ENCODE peak calls at places on chromosomes 4 and X, in four cellular contexts. One of them, this sample, is unnamed.

GRCh38 chr4:153785830-153786721 is 2.8 kb downstream of the SFRP2 start:
- DNase-seq in cardiac muscle cell: peak
- DNase-seq in body of pancreas: no peak
- DNase-seq in fibroblast of lung: peak
- DNase-seq in this sample: no peak

GRCh38 chrX:151896734-151897474 is 15.8 kb upstream of the MAGEA4 start:
- DNase-seq in cardiac muscle cell: peak
- DNase-seq in body of pancreas: no peak
- DNase-seq in fibroblast of lung: peak
- DNase-seq in this sample: no peak

GRCh38 chrX:20217279-20217678 is 49.4 kb downstream of the RPS6KA3 start:
- DNase-seq in cardiac muscle cell: peak
- DNase-seq in body of pancreas: no peak
- DNase-seq in fibroblast of lung: peak
- DNase-seq in this sample: no peak

GRCh38 chr4:85149656-85150055 is 183.2 kb upstream of the WDFY3 start:
- DNase-seq in cardiac muscle cell: peak
- DNase-seq in body of pancreas: no peak
- DNase-seq in fibroblast of lung: peak
- DNase-seq in this sample: no peak

GRCh38 chr4:13306356-13306755 is 177.8 kb downstream of the RAB28 start:
- DNase-seq in cardiac muscle cell: no peak
- DNase-seq in body of pancreas: no peak
- DNase-seq in fibroblast of lung: peak
- DNase-seq in this sample: no peak

GRCh38 chr4:17688011-17688441 is 73.6 kb downstream of the MED28 start:
- DNase-seq in cardiac muscle cell: no peak
- DNase-seq in body of pancreas: no peak
- DNase-seq in fibroblast of lung: peak
- DNase-seq in this sample: no peak

GRCh38 chrX:56233682-56234081 is 1.5 kb downstream of the KLF8 start:
- DNase-seq in cardiac muscle cell: peak
- DNase-seq in body of pancreas: peak
- DNase-seq in fibroblast of lung: peak
- DNase-seq in this sample: peak

GRCh38 chrX:54496517-54496852 is 451 bp upstream of the FGD1 start:
- DNase-seq in cardiac muscle cell: no peak
- DNase-seq in body of pancreas: no peak
- DNase-seq in fibroblast of lung: no peak
- DNase-seq in this sample: no peak

GRCh38 chrX:131626681-131627296 is 82.9 kb downstream of the OR13H1 start:
- DNase-seq in cardiac muscle cell: peak
- DNase-seq in body of pancreas: no peak
- DNase-seq in fibroblast of lung: peak
- DNase-seq in this sample: no peak

GRCh38 chr4:181674315-181674714 is 568.9 kb upstream of the TENM3 start:
- DNase-seq in cardiac muscle cell: peak
- DNase-seq in body of pancreas: no peak
- DNase-seq in fibroblast of lung: peak
- DNase-seq in this sample: no peak

GRCh38 chr4:8540586-8540985 is 39.6 kb upstream of the GPR78 start:
- DNase-seq in cardiac muscle cell: no peak
- DNase-seq in body of pancreas: no peak
- DNase-seq in fibroblast of lung: no peak
- DNase-seq in this sample: peak

GRCh38 chr4:3660928-3661515 is 105.2 kb upstream of the ADRA2C start:
- DNase-seq in cardiac muscle cell: no peak
- DNase-seq in body of pancreas: no peak
- DNase-seq in fibroblast of lung: no peak
- DNase-seq in this sample: no peak

GRCh38 chr4:83138979-83139378 is 24.4 kb upstream of the PLAC8 start:
- DNase-seq in cardiac muscle cell: no peak
- DNase-seq in body of pancreas: no peak
- DNase-seq in fibroblast of lung: no peak
- DNase-seq in this sample: no peak

GRCh38 chr4:139833131-139833930 is 167.7 kb downstream of the MGST2 start:
- DNase-seq in cardiac muscle cell: no peak
- DNase-seq in body of pancreas: no peak
- DNase-seq in fibroblast of lung: no peak
- DNase-seq in this sample: no peak

GRCh38 chrX:41923925-41924693 is 755 bp upstream of the CASK start:
- DNase-seq in cardiac muscle cell: peak
- DNase-seq in body of pancreas: peak
- DNase-seq in fibroblast of lung: peak
- DNase-seq in this sample: no peak

GRCh38 chr4:139728840-139729239 is 63.2 kb downstream of the MGST2 start:
- DNase-seq in cardiac muscle cell: no peak
- DNase-seq in body of pancreas: peak
- DNase-seq in fibroblast of lung: no peak
- DNase-seq in this sample: no peak

GRCh38 chr4:159105063-159105414 is 2.2 kb downstream of the RAPGEF2 start:
- DNase-seq in cardiac muscle cell: no peak
- DNase-seq in body of pancreas: no peak
- DNase-seq in fibroblast of lung: peak
- DNase-seq in this sample: no peak

GRCh38 chrX:150509703-150510102 is 58.7 kb upstream of the MTM1 start:
- DNase-seq in cardiac muscle cell: no peak
- DNase-seq in body of pancreas: peak
- DNase-seq in fibroblast of lung: no peak
- DNase-seq in this sample: no peak

GRCh38 chrX:151870603-151871002 is 42.1 kb upstream of the MAGEA4 start:
- DNase-seq in cardiac muscle cell: peak
- DNase-seq in body of pancreas: no peak
- DNase-seq in fibroblast of lung: peak
- DNase-seq in this sample: no peak

GRCh38 chr4:184798504-184798903 is 27.3 kb downstream of the ACSL1 start:
- DNase-seq in cardiac muscle cell: no peak
- DNase-seq in body of pancreas: no peak
- DNase-seq in fibroblast of lung: no peak
- DNase-seq in this sample: no peak

GRCh38 chr4:129829373-129829772 is 733.4 kb downstream of the C4orf33 start:
- DNase-seq in cardiac muscle cell: no peak
- DNase-seq in body of pancreas: no peak
- DNase-seq in fibroblast of lung: no peak
- DNase-seq in this sample: no peak

GRCh38 chrX:110087485-110088356 is 84.8 kb downstream of the TMEM164 start:
- DNase-seq in cardiac muscle cell: peak
- DNase-seq in body of pancreas: no peak
- DNase-seq in fibroblast of lung: peak
- DNase-seq in this sample: no peak

GRCh38 chrX:152907084-152907651 is 9.3 kb downstream of the ZNF185 start:
- DNase-seq in cardiac muscle cell: peak
- DNase-seq in body of pancreas: no peak
- DNase-seq in fibroblast of lung: peak
- DNase-seq in this sample: no peak

GRCh38 chr4:4582653-4583052 is 40.8 kb upstream of the STX18 start:
- DNase-seq in cardiac muscle cell: no peak
- DNase-seq in body of pancreas: no peak
- DNase-seq in fibroblast of lung: no peak
- DNase-seq in this sample: no peak

GRCh38 chrX:30039768-30040167 is 175.6 kb upstream of the MAGEB2 start:
- DNase-seq in cardiac muscle cell: peak
- DNase-seq in body of pancreas: no peak
- DNase-seq in fibroblast of lung: peak
- DNase-seq in this sample: no peak

GRCh38 chrX:46642145-46642544 is 68.6 kb downstream of the CHST7 start:
- DNase-seq in cardiac muscle cell: peak
- DNase-seq in body of pancreas: no peak
- DNase-seq in fibroblast of lung: no peak
- DNase-seq in this sample: no peak

GRCh38 chrX:11461181-11462001 is 168.2 kb downstream of the AMELX start:
- DNase-seq in cardiac muscle cell: peak
- DNase-seq in body of pancreas: no peak
- DNase-seq in fibroblast of lung: peak
- DNase-seq in this sample: no peak

GRCh38 chr4:5247735-5248134 is 196.5 kb downstream of the STK32B start:
- DNase-seq in cardiac muscle cell: no peak
- DNase-seq in body of pancreas: no peak
- DNase-seq in fibroblast of lung: no peak
- DNase-seq in this sample: no peak

GRCh38 chr4:185143596-185143969 is 517 bp downstream of the SLC25A4 start:
- DNase-seq in cardiac muscle cell: peak
- DNase-seq in body of pancreas: peak
- DNase-seq in fibroblast of lung: peak
- DNase-seq in this sample: peak

GRCh38 chr4:54226399-54227260 is 2.5 kb upstream of the PDGFRA start:
- DNase-seq in cardiac muscle cell: peak
- DNase-seq in body of pancreas: peak
- DNase-seq in fibroblast of lung: peak
- DNase-seq in this sample: peak

GRCh38 chr4:70583952-70584834 is 7.9 kb upstream of the AMBN start:
- DNase-seq in cardiac muscle cell: no peak
- DNase-seq in body of pancreas: peak
- DNase-seq in fibroblast of lung: no peak
- DNase-seq in this sample: no peak

GRCh38 chr4:71752383-71753042 is 31.4 kb downstream of the GC start:
- DNase-seq in cardiac muscle cell: no peak
- DNase-seq in body of pancreas: no peak
- DNase-seq in fibroblast of lung: no peak
- DNase-seq in this sample: no peak
- H3K27ac ChIP-seq in cardiac muscle cell: no peak
- H3K27ac ChIP-seq in body of pancreas: no peak
- H3K27ac ChIP-seq in fibroblast of lung: no peak
- H3K27ac ChIP-seq in this sample: no peak

GRCh38 chr4:73376251-73376650 is 27.8 kb upstream of the ALB start:
- DNase-seq in cardiac muscle cell: no peak
- DNase-seq in body of pancreas: no peak
- DNase-seq in fibroblast of lung: no peak
- DNase-seq in this sample: no peak
- H3K27ac ChIP-seq in cardiac muscle cell: no peak
- H3K27ac ChIP-seq in body of pancreas: no peak
- H3K27ac ChIP-seq in fibroblast of lung: no peak
- H3K27ac ChIP-seq in this sample: no peak

DNA sequence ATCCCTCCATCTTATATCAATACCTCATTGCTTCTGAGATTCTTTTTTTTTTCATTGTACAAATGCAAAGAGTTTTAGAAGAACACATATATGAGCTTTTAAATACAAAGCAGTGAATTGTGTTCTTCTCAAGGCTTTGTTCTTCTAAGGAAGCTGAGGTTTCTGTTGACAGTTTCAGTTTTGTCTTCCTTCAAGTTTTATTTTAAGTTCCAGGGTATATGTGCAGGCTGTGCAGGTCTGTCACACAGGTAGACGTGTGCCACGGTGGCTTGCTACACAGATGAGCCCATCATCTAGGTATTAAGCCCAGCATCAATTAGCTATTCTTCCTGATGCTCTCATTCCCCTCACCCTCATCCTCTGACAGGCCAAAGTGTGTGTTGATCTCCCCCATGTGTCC is 201.2 kb upstream of the DIPK2B start:
- DNase-seq in cardiac muscle cell: no peak
- DNase-seq in body of pancreas: no peak
- DNase-seq in fibroblast of lung: no peak
- DNase-seq in this sample: no peak
- H3K27ac ChIP-seq in cardiac muscle cell: no peak
- H3K27ac ChIP-seq in body of pancreas: no peak
- H3K27ac ChIP-seq in fibroblast of lung: no peak
- H3K27ac ChIP-seq in this sample: no peak

DNA sequence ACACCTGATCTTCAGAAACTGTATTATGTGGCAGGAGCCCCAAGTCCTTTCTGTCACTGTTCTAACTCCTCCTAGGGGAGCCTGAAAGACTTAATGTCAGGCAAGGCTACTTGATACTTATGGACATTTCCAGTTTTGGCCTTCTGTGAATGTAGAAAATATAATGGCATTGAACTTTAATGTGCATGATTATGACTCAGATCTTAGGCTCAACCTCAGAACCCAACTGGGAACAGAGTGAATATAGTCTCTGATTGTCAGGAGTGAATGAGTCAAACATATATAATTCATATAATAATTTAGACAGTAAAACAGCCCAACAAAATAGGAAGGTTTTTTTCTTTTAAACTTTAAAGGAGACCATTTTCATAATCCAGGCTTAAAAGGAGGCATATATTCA is 297.9 kb downstream of the ANKRD50 start:
- DNase-seq in cardiac muscle cell: peak
- DNase-seq in body of pancreas: no peak
- DNase-seq in fibroblast of lung: peak
- DNase-seq in this sample: no peak
- H3K27ac ChIP-seq in cardiac muscle cell: no peak
- H3K27ac ChIP-seq in body of pancreas: no peak
- H3K27ac ChIP-seq in fibroblast of lung: no peak
- H3K27ac ChIP-seq in this sample: no peak

DNA sequence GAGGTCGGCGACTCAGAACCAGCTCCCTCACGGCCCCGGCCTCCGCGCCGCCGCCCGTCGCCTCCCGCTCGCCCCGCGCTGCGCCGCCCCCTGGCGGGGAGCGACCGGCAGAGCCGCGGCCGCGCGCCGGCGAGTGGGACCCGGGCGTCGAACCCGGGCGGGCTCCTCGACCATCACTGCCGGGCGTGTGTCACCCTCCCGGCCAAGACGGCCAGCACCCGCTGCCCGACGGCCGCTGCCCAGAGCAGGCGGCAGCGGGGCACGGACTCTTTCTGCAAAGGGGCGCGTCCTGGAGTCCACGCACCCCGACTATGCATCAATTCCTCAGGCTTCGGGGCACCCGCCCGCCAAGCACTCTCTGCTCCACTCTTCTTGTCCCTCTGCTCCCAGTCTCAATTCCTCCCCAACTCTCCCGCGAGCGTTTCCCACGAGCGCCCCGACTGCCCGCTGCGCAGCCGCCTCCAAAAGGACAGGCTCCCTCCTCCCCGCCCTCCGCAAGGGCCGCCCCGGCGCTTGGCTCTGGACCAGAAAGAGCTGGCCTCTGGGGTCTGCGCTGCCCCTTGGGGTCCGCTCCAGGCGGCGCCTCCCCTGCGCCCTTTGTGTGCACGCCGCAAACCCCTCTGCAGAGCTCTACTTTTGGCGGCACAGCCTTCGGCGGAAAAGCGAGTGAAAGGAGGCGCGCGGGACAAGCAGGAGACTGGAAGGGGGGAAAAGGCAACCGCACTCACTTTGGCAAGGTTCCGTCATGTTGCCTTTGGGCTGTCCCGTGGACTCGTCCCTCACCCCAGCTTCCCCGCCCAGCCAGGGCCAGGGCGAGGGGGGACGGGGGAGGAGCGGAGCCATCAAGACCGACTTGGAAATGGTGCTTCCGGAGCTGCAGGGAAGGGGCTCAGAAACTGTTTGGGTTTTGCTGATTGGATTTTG is 1.1 kb downstream of the PDE5A start:
- DNase-seq in cardiac muscle cell: peak
- DNase-seq in body of pancreas: peak
- DNase-seq in fibroblast of lung: peak
- DNase-seq in this sample: peak
- H3K27ac ChIP-seq in cardiac muscle cell: no peak
- H3K27ac ChIP-seq in body of pancreas: peak
- H3K27ac ChIP-seq in fibroblast of lung: peak
- H3K27ac ChIP-seq in this sample: peak

This sample was measured in upper lobe of right lung.